ENCODE peak calls at places on chromosomes 4 and X, in four cellular contexts. L is A549, E is right lobe of liver, W is SK-N-SH. M is an unnamed sample. For H3K4me1, the result is how much of the 10 kb centered on the place peaks cover.

GRCh38 chr4:102612824-102613366 is 111.7 kb downstream of the NFKB1 start:
- DNase-seq in W (no peak), L (no peak), E (no peak), M (no peak)

GRCh38 chr4:86613734-86614133 is 19.6 kb downstream of the PTPN13 start:
- DNase-seq in W (no peak), L (no peak), E (no peak), M (no peak)

GRCh38 chrX:115894087-115894486 is 276.5 kb upstream of the AGTR2 start:
- DNase-seq in L (no peak), E (no peak), W (peak), M (peak)

GRCh38 chr4:24394041-24394440 is 190.3 kb downstream of the DHX15 start:
- DNase-seq in E (no peak), W (no peak), L (no peak), M (no peak)

GRCh38 chr4:1211951-1212545 is 36.9 kb downstream of the CTBP1 start:
- DNase-seq in W (no peak), E (no peak), L (no peak), M (no peak)

GRCh38 chrX:145843196-145843595 is 25.6 kb downstream of the SLITRK2 start:
- DNase-seq in W (no peak), E (no peak), L (no peak), M (no peak)

GRCh38 chr4:118331352-118331751 is 21.5 kb downstream of the PRSS12 start:
- DNase-seq in W (no peak), L (no peak), E (no peak), M (no peak)

GRCh38 chr4:138611721-138612120 is 369.6 kb upstream of the SLC7A11 start:
- DNase-seq in W (peak), E (no peak), L (no peak), M (no peak)

GRCh38 chr4:40478215-40478614 is 143.1 kb downstream of the CHRNA9 start:
- DNase-seq in E (no peak), L (no peak), W (no peak), M (no peak)

GRCh38 chrX:581066-581465 is 49.5 kb upstream of the SHOX start:
- DNase-seq in E (no peak), W (no peak), L (no peak), M (no peak)

GRCh38 chr4:39635023-39635422 is 3.6 kb downstream of the SMIM14 start:
- DNase-seq in W (no peak), E (no peak), L (no peak), M (no peak)

GRCh38 chr4:118969359-118969758 is 80.7 kb downstream of the SYNPO2 start:
- DNase-seq in W (peak), L (peak), E (peak), M (peak)

GRCh38 chr4:151169900-151170299 is 70.5 kb downstream of the RPS3A start:
- DNase-seq in L (no peak), E (no peak), W (peak), M (no peak)

GRCh38 chr4:98318521-98318920 is 57.3 kb downstream of the RAP1GDS1 start:
- DNase-seq in L (no peak), E (no peak), W (no peak), M (no peak)

GRCh38 chrX:23246001-23246400 is 88.6 kb upstream of the PTCHD1 start:
- DNase-seq in E (no peak), L (no peak), W (no peak), M (no peak)

GRCh38 chr4:182562350-182562749 is 319.1 kb downstream of the TENM3 start:
- DNase-seq in W (no peak), L (no peak), E (no peak), M (no peak)

GRCh38 chr4:137509855-137510282 is 22.4 kb downstream of the PCDH18 start:
- DNase-seq in W (no peak), L (no peak), E (no peak), M (no peak)

GRCh38 chrX:46459603-46460002 is 85.6 kb downstream of the ZNF674 start:
- DNase-seq in L (no peak), E (no peak), W (no peak), M (no peak)

GRCh38 chrX:46456125-46456922 is 88.9 kb downstream of the ZNF674 start:
- DNase-seq in W (no peak), E (no peak), L (no peak), M (no peak)

GRCh38 chrX:46463682-46464081 is 81.5 kb downstream of the ZNF674 start:
- DNase-seq in E (no peak), W (no peak), L (no peak), M (no peak)

GRCh38 chrX:46465203-46465602 is 80.0 kb downstream of the ZNF674 start:
- DNase-seq in W (no peak), L (no peak), E (peak), M (no peak)

DNA sequence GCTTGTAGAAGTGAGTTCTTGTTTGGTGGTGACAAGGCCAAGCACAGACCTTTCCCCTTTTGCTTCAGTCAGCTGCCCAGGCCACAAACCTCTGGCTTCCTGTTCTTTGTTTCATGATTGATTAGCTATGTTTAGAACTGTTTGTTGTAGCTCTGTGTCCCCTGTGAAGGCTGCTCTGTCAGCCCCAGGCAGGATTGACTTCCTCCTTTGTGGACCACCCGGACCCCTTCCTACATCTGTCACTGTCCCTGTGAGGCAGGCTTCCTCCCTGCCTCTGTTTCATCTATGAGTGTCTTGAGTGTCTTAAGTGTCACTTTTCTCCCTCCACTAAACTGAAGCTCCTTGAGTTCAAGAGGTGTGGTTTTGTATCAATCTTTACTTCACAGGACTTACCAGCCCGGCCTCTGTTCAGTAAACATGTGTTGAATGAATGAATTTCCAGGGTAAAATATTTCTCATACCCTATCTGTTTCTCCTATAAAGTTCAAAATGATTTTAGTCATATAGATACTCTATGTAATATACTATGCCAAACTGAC is 83.5 kb downstream of the ZNF674 start:
- DNase-seq in W (no peak), E (no peak), L (no peak), M (no peak)
- H3K4me1 ChIP-seq in W (under half), E (under half), L (under half), M (under half)

DNA sequence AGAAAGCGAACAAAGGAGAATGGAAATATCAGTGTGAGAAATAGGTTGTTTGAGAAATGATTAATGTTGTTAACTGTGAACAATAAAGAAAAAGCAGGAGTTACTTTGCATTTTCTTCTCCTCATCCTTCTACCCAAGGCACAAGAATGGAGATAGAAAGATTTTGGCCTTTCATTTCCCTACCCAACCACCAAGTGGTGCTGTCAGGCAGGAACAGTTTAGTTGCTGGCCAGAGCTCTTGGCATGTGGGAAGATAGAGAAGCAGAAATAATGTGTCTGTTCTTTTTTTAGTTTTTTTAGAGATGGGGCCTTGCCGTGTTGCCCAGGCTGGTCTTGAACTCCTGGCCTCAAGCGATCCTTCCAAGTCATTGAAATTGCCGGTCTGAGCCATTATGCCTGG is 12.8 kb downstream of the HOPX start:
- DNase-seq in W (no peak), L (no peak), E (no peak), M (no peak)
- TF ChIP-seq CTCF in W (peak), L (no peak), E (peak), M (no peak)

GRCh38 chrX:12972239-12972638 is 2.7 kb upstream of the TMSB4X start:
- DNase-seq in L (no peak), E (no peak), W (no peak), M (no peak)

GRCh38 chrX:12972867-12973560 is 1.9 kb upstream of the TMSB4X start:
- DNase-seq in W (no peak), E (no peak), L (no peak), M (no peak)

GRCh38 chrX:12971282-12972003 is 3.5 kb upstream of the TMSB4X start:
- DNase-seq in W (no peak), E (peak), L (no peak), M (peak)

GRCh38 chrX:12967711-12968465 is 7.0 kb upstream of the TMSB4X start:
- DNase-seq in E (no peak), L (no peak), W (no peak), M (no peak)

DNA sequence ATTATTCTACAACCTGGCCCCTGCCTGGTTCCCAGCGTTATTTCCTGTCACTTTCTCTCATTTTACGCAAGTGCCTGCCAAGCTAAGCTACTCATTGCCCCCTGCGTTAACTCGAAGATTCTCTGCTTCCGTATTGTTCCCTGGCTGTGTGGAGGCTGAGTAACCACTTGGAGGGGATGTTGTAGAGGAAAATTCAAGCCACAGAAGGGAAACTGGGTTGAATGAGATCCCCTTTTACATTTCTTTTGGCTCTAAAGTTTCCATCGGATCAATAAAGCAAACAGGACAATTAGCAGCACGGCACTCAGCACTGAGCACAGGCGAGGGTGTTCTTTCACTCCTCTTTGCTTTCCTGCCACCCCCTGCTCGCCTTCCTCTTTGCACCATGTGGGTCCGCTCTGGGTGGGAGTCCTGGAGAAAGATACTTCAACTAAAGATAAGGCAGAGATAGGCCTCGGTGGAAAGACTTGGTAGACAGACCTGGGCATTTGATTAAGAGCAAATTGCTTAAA is 4.2 kb upstream of the TMSB4X start:
- DNase-seq in W (no peak), E (no peak), L (no peak), M (no peak)
- H3K27ac ChIP-seq in W (no peak), E (peak), L (peak), M (peak)

GRCh38 chr4:83855044-83855443 is 319.1 kb downstream of the GPAT3 start:
- DNase-seq in E (no peak), L (peak), W (no peak), M (no peak)
- H3K4me1 ChIP-seq in E (under half), L (half or more), W (under half), M (under half)

GRCh38 chr4:173288296-173288695 is 45.9 kb downstream of the HMGB2 start:
- DNase-seq in L (peak), W (peak), E (peak), M (peak)
- TF ChIP-seq CTCF in L (peak), W (peak), E (peak), M (peak)

GRCh38 chr4:100742045-100742444 is 224.2 kb upstream of the EMCN start:
- DNase-seq in W (peak), L (peak), E (no peak), M (no peak)

GRCh38 chr4:100738388-100739165 is 220.8 kb upstream of the EMCN start:
- DNase-seq in W (no peak), L (peak), E (no peak), M (peak)

DNA sequence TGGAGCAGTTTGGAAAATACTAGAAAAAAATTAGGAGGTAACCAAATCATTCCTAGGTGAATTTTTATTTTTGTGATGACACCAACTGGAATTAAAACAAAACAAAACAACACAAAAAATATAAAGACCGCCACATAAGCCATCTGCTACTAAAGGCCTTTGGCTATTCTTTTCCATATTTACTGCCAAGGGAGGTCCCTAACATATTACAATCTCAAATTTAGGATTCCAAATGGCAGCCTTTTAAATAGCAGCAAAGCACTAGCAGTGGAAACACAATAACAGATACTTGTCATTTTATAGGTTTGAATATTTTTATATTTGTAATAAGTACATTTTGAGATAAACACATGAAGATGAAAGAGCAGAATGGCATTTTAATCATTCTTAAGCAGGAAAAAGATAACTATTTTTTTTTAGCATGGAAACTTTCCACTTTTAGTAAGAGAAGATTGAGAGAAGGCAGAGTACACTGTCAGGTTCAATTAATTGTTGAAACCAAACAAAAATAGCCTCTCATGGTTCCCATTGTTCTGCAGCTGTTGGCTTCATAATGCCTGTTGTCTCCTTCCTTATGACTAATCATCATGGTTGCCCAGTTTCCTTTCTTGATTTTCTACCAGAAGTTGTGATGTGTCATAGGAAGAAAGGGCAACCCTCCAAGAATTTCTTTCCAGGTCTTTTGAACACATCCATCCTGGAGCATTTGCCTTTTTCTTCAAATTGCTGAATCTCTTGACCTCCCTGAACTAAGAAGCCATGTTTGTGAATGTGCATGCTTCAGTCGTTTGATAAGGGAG is 219.0 kb upstream of the EMCN start:
- DNase-seq in W (no peak), L (no peak), E (no peak), M (no peak)
- H3K27ac ChIP-seq in W (peak), L (peak), E (no peak), M (peak)

GRCh38 chr4:144659493-144659892 is 13.5 kb downstream of the HHIP start:
- DNase-seq in W (no peak), L (no peak), E (no peak), M (no peak)

GRCh38 chr4:144666539-144667175 is 20.7 kb downstream of the HHIP start:
- DNase-seq in E (no peak), W (no peak), L (no peak), M (no peak)

GRCh38 chr4:144667500-144667899 is 21.5 kb downstream of the HHIP start:
- DNase-seq in E (no peak), L (no peak), W (no peak), M (no peak)

GRCh38 chr4:144658908-144659307 is 13.0 kb downstream of the HHIP start:
- DNase-seq in L (no peak), W (no peak), E (no peak), M (no peak)

DNA sequence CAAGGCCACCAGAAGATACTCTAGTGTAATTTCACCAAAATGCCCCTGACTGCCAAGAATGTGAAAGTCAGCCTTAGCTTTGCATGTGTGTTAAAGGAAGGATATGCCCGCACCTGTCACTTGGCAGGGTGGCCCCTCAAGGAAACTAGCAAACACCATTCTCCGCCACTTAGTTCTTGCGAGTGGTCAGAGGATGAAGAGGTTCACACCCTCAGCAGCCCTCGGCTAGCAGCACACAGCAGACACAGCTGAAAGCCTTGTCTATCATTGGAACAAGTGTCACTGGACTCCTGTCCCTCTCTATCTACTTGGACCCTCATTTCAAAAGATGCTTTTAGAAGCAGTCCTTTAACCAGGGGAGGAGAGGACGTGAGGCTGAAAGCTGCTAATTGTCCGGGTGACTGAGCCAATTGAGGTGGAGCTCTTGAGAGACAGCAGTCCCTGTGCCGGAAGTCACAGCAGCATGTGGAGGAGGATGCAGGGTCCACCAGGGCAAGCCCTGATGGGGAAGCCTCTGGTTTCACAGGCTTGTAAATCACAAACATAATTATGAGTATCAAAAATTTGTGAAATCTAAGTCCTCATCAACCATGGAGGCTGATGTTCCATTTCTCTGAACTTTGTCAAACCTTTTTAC is 18.0 kb downstream of the HHIP start:
- DNase-seq in L (no peak), W (no peak), E (no peak), M (no peak)
- H3K4me1 ChIP-seq in L (under half), W (under half), E (under half), M (under half)

GRCh38 chrX:46803140-46803539 is 33.7 kb upstream of the RP2 start:
- DNase-seq in E (no peak), L (no peak), W (no peak), M (no peak)
- TF ChIP-seq CTCF in E (peak), L (peak), W (peak), M (no peak)

DNA sequence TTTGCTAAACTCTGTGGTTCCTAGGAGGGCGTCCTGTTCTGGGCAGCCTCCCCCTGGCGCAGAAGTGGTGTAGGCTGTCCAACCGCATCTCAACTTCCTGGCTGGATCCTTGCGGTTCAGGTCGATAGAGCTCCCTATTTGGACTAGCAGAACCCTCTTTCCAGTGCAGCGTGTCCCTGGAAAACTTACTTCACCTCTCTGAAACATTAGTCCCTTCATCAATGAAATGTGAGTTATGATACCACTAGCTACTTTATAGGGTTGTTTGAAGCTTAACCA is 1.1 kb downstream of the STK32B start:
- DNase-seq in L (no peak), E (no peak), W (no peak), M (no peak)
- H3K27ac ChIP-seq in L (peak), E (no peak), W (no peak), M (no peak)

GRCh38 chr4:140240237-140240636 is 86.3 kb upstream of the MAML3 start:
- DNase-seq in E (no peak), L (no peak), W (no peak), M (no peak)
- H3K4me1 ChIP-seq in E (under half), L (under half), W (under half), M (under half)

M was measured in right atrium auricular region.